ENCODE peak calls at places on chromosome 10, in six cellular contexts. One of them, this sample, is unnamed.

GRCh38 chr10:73310475-73310874 is 48.2 kb downstream of the CFAP70 start:
- DNase-seq in activated CD4-positive, alpha-beta T cell treated with anti-CD3 and anti-CD28 coated beads, Interleukin-2, amount 10 ng/mL, durations not matched to agents 7 days and 5 days: no peak
- DNase-seq in fibroblast of mammary gland: no peak
- DNase-seq in GM04504: no peak
- DNase-seq in esophagus muscularis mucosa: no peak
- DNase-seq in T-helper 2 cell: no peak
- DNase-seq in this sample: no peak

GRCh38 chr10:43120948-43121290 is 17.3 kb upstream of the CSGALNACT2 start:
- DNase-seq in activated CD4-positive, alpha-beta T cell treated with anti-CD3 and anti-CD28 coated beads, Interleukin-2, amount 10 ng/mL, durations not matched to agents 7 days and 5 days: peak; percentile 78
- DNase-seq in fibroblast of mammary gland: no peak
- DNase-seq in GM04504: no peak
- DNase-seq in esophagus muscularis mucosa: no peak
- DNase-seq in T-helper 2 cell: no peak
- DNase-seq in this sample: no peak

GRCh38 chr10:31358688-31359330 is 39.8 kb downstream of the ZEB1 start:
- DNase-seq in activated CD4-positive, alpha-beta T cell treated with anti-CD3 and anti-CD28 coated beads, Interleukin-2, amount 10 ng/mL, durations not matched to agents 7 days and 5 days: no peak
- DNase-seq in fibroblast of mammary gland: peak; percentile 44
- DNase-seq in GM04504: no peak
- DNase-seq in esophagus muscularis mucosa: no peak
- DNase-seq in T-helper 2 cell: no peak
- DNase-seq in this sample: no peak

GRCh38 chr10:28722065-28722803 is 44.9 kb downstream of the BAMBI start:
- DNase-seq in activated CD4-positive, alpha-beta T cell treated with anti-CD3 and anti-CD28 coated beads, Interleukin-2, amount 10 ng/mL, durations not matched to agents 7 days and 5 days: no peak
- DNase-seq in fibroblast of mammary gland: peak; percentile 16
- DNase-seq in GM04504: no peak
- DNase-seq in esophagus muscularis mucosa: no peak
- DNase-seq in T-helper 2 cell: no peak
- DNase-seq in this sample: no peak

GRCh38 chr10:24209946-24210491 is 1.1 kb downstream of the KIAA1217 start:
- DNase-seq in activated CD4-positive, alpha-beta T cell treated with anti-CD3 and anti-CD28 coated beads, Interleukin-2, amount 10 ng/mL, durations not matched to agents 7 days and 5 days: no peak
- DNase-seq in fibroblast of mammary gland: peak; percentile 86
- DNase-seq in GM04504: no peak
- DNase-seq in esophagus muscularis mucosa: no peak
- DNase-seq in T-helper 2 cell: no peak
- DNase-seq in this sample: no peak

GRCh38 chr10:11473128-11473760 is 138.2 kb downstream of the USP6NL start:
- DNase-seq in activated CD4-positive, alpha-beta T cell treated with anti-CD3 and anti-CD28 coated beads, Interleukin-2, amount 10 ng/mL, durations not matched to agents 7 days and 5 days: no peak
- DNase-seq in fibroblast of mammary gland: no peak
- DNase-seq in GM04504: no peak
- DNase-seq in esophagus muscularis mucosa: no peak
- DNase-seq in T-helper 2 cell: no peak
- DNase-seq in this sample: no peak

GRCh38 chr10:69383485-69384089 is 33.1 kb downstream of the TACR2 start:
- DNase-seq in activated CD4-positive, alpha-beta T cell treated with anti-CD3 and anti-CD28 coated beads, Interleukin-2, amount 10 ng/mL, durations not matched to agents 7 days and 5 days: no peak
- DNase-seq in fibroblast of mammary gland: peak; percentile 88
- DNase-seq in GM04504: peak; percentile 62
- DNase-seq in esophagus muscularis mucosa: no peak
- DNase-seq in T-helper 2 cell: no peak
- DNase-seq in this sample: no peak

GRCh38 chr10:69806266-69806665 is 4.6 kb downstream of the COL13A1 start:
- DNase-seq in activated CD4-positive, alpha-beta T cell treated with anti-CD3 and anti-CD28 coated beads, Interleukin-2, amount 10 ng/mL, durations not matched to agents 7 days and 5 days: no peak
- DNase-seq in fibroblast of mammary gland: no peak
- DNase-seq in GM04504: no peak
- DNase-seq in esophagus muscularis mucosa: no peak
- DNase-seq in T-helper 2 cell: no peak
- DNase-seq in this sample: no peak

GRCh38 chr10:14146005-14146404 is 184.7 kb downstream of the FRMD4A start:
- DNase-seq in activated CD4-positive, alpha-beta T cell treated with anti-CD3 and anti-CD28 coated beads, Interleukin-2, amount 10 ng/mL, durations not matched to agents 7 days and 5 days: no peak
- DNase-seq in fibroblast of mammary gland: peak; percentile 59
- DNase-seq in GM04504: peak; percentile 32
- DNase-seq in esophagus muscularis mucosa: no peak
- DNase-seq in T-helper 2 cell: no peak
- DNase-seq in this sample: peak; percentile 34

GRCh38 chr10:78871796-78872195 is 197.0 kb upstream of the ZMIZ1 start:
- DNase-seq in activated CD4-positive, alpha-beta T cell treated with anti-CD3 and anti-CD28 coated beads, Interleukin-2, amount 10 ng/mL, durations not matched to agents 7 days and 5 days: no peak
- DNase-seq in fibroblast of mammary gland: no peak
- DNase-seq in GM04504: no peak
- DNase-seq in esophagus muscularis mucosa: peak; percentile 55
- DNase-seq in T-helper 2 cell: no peak
- DNase-seq in this sample: no peak

GRCh38 chr10:102726274-102726673 is 11.8 kb downstream of the SFXN2 start:
- DNase-seq in activated CD4-positive, alpha-beta T cell treated with anti-CD3 and anti-CD28 coated beads, Interleukin-2, amount 10 ng/mL, durations not matched to agents 7 days and 5 days: no peak
- DNase-seq in fibroblast of mammary gland: peak; percentile 53
- DNase-seq in GM04504: no peak
- DNase-seq in esophagus muscularis mucosa: no peak
- DNase-seq in T-helper 2 cell: no peak
- DNase-seq in this sample: no peak

GRCh38 chr10:124194199-124194824 is 100.9 kb upstream of the CHST15 start:
- DNase-seq in activated CD4-positive, alpha-beta T cell treated with anti-CD3 and anti-CD28 coated beads, Interleukin-2, amount 10 ng/mL, durations not matched to agents 7 days and 5 days: no peak
- DNase-seq in fibroblast of mammary gland: no peak
- DNase-seq in GM04504: no peak
- DNase-seq in esophagus muscularis mucosa: no peak
- DNase-seq in T-helper 2 cell: no peak
- DNase-seq in this sample: no peak

GRCh38 chr10:102280397-102281015 is 35.2 kb downstream of the GBF1 start:
- DNase-seq in activated CD4-positive, alpha-beta T cell treated with anti-CD3 and anti-CD28 coated beads, Interleukin-2, amount 10 ng/mL, durations not matched to agents 7 days and 5 days: no peak
- DNase-seq in fibroblast of mammary gland: peak; percentile 30
- DNase-seq in GM04504: no peak
- DNase-seq in esophagus muscularis mucosa: no peak
- DNase-seq in T-helper 2 cell: no peak
- DNase-seq in this sample: no peak

GRCh38 chr10:124526621-124527267 is 65.1 kb downstream of the LHPP start:
- DNase-seq in activated CD4-positive, alpha-beta T cell treated with anti-CD3 and anti-CD28 coated beads, Interleukin-2, amount 10 ng/mL, durations not matched to agents 7 days and 5 days: no peak
- DNase-seq in fibroblast of mammary gland: no peak
- DNase-seq in GM04504: no peak
- DNase-seq in esophagus muscularis mucosa: no peak
- DNase-seq in T-helper 2 cell: no peak
- DNase-seq in this sample: no peak

GRCh38 chr10:25257646-25258045 is 82.8 kb downstream of the GPR158 start:
- DNase-seq in activated CD4-positive, alpha-beta T cell treated with anti-CD3 and anti-CD28 coated beads, Interleukin-2, amount 10 ng/mL, durations not matched to agents 7 days and 5 days: no peak
- DNase-seq in fibroblast of mammary gland: no peak
- DNase-seq in GM04504: no peak
- DNase-seq in esophagus muscularis mucosa: no peak
- DNase-seq in T-helper 2 cell: no peak
- DNase-seq in this sample: no peak